ENCODE peak calls at places on chromosomes 3 and 15, in seven cellular contexts. B, C, J, I, O, P and G are unnamed samples.
A peak's percentile ranks its signal among the peaks of the same experiment; 100 is the strongest.

GRCh38 chr3:128033102-128033501 is 19.1 kb upstream of the SEC61A1 start:
- DNase-seq in P (no peak), I (no peak), J (no peak), B (no peak), C (no peak), O (no peak), G (no peak)

GRCh38 chr3:128794788-128795649 is 69.0 kb downstream of the RAB7A start:
- DNase-seq in O (peak; percentile 61), I (peak; percentile 60), P (no peak), J (peak; percentile 80), C (no peak), B (peak; percentile 59), G (peak; percentile 47)

GRCh38 chr15:22892333-22892732 is 53.9 kb downstream of the NIPA2 start:
- DNase-seq in C (no peak), I (no peak), P (no peak), B (no peak), J (no peak), O (no peak), G (no peak)

GRCh38 chr3:24867783-24868182 is 373.1 kb upstream of the THRB start:
- DNase-seq in O (no peak), P (no peak), I (no peak), C (no peak), J (no peak), B (no peak), G (no peak)

GRCh38 chr3:40780341-40780800 is 255.6 kb downstream of the ZNF621 start:
- DNase-seq in O (no peak), J (peak; percentile 86), I (peak; percentile 51), B (peak; percentile 91), C (peak; percentile 82), P (no peak), G (no peak)

GRCh38 chr3:196867155-196867506 is 589 bp upstream of the SENP5 start:
- DNase-seq in B (peak; percentile 7), O (no peak), C (no peak), I (no peak), J (no peak), P (no peak), G (no peak)

GRCh38 chr3:116190095-116190494 is 255.2 kb downstream of the LSAMP start:
- DNase-seq in B (no peak), C (no peak), I (no peak), O (no peak), P (no peak), J (no peak), G (no peak)

GRCh38 chr3:193997228-193998192 is 138.4 kb upstream of the HES1 start:
- DNase-seq in B (no peak), J (no peak), C (peak; percentile 74), P (no peak), O (no peak), I (no peak), G (no peak)

GRCh38 chr15:75203908-75204263 is 2.2 kb downstream of the C15orf39 start:
- DNase-seq in I (no peak), J (no peak), B (no peak), O (no peak), P (no peak), C (no peak), G (no peak)

GRCh38 chr15:45641374-45641778 is 6.5 kb downstream of the SQOR start:
- DNase-seq in J (no peak), C (no peak), I (no peak), B (no peak), O (peak; percentile 96), P (no peak), G (no peak)

GRCh38 chr15:70479056-70479455 is 284.3 kb downstream of the UACA start:
- DNase-seq in P (no peak), B (no peak), O (no peak), I (no peak), C (no peak), J (no peak), G (no peak)

GRCh38 chr3:144286235-144286910 is 314.8 kb downstream of the DIPK2A start:
- DNase-seq in J (no peak), O (no peak), P (no peak), C (no peak), B (no peak), I (no peak), G (no peak)

GRCh38 chr3:18474202-18474601 is 49.1 kb upstream of the SATB1 start:
- DNase-seq in B (no peak), O (no peak), J (no peak), P (no peak), I (no peak), C (no peak), G (no peak)

GRCh38 chr3:193470710-193471109 is 84.0 kb downstream of the ATP13A4 start:
- DNase-seq in P (no peak), B (no peak), C (no peak), O (no peak), J (no peak), I (no peak), G (no peak)

GRCh38 chr15:88223099-88223498 is 33.4 kb downstream of the NTRK3 start:
- DNase-seq in I (no peak), J (no peak), P (no peak), O (no peak), B (no peak), C (no peak), G (no peak)

GRCh38 chr15:70432924-70433500 is 330.3 kb downstream of the UACA start:
- DNase-seq in J (no peak), O (no peak), P (no peak), C (no peak), B (no peak), I (peak; percentile 70), G (no peak)

GRCh38 chr3:23333633-23334032 is 130.5 kb downstream of the UBE2E2 start:
- DNase-seq in I (no peak), P (no peak), O (no peak), B (no peak), C (no peak), J (no peak), G (no peak)